ENCODE peak calls at places on chromosome 19, in eight cellular contexts. L is left lung, W is IMR-90, Q is BE2C, F is WERI-Rb-1, T is Calu3, O is esophagus squamous epithelium, S is cardiac muscle cell. G is an unnamed sample.

GRCh38 chr19:4703671-4704316 is 19.8 kb downstream of the DPP9 start:
- DNase-seq in L (no peak), W (no peak), Q (no peak), F (no peak), T (no peak), O (no peak), S (no peak), G (no peak)

GRCh38 chr19:4425531-4425930 is 23.1 kb downstream of the CHAF1A start:
- DNase-seq in L (no peak), W (peak; percentile 96), Q (no peak), F (no peak), T (no peak), O (no peak), S (peak; percentile 74), G (no peak)

GRCh38 chr19:2711175-2711936 is 8.9 kb upstream of the GNG7 start:
- DNase-seq in L (no peak), W (peak; percentile 95), Q (no peak), F (no peak), T (no peak), O (no peak), S (peak; percentile 69), G (no peak)

GRCh38 chr19:16034958-16035560 is 41.2 kb upstream of the TPM4 start:
- DNase-seq in L (no peak), W (no peak), Q (no peak), F (no peak), T (no peak), O (no peak), S (no peak), G (no peak)

GRCh38 chr19:56947206-56947605 is 106.7 kb upstream of the PEG3 start:
- DNase-seq in L (no peak), W (no peak), Q (no peak), F (no peak), T (no peak), O (no peak), S (no peak), G (no peak)

GRCh38 chr19:45682117-45682516 is 9.6 kb downstream of the SNRPD2 start:
- DNase-seq in L (no peak), W (no peak), Q (no peak), F (no peak), T (no peak), O (no peak), S (no peak), G (no peak)

GRCh38 chr19:53193534-53194222 is 520 bp upstream of the ZNF665 start:
- DNase-seq in L (no peak), W (no peak), Q (no peak), F (peak; percentile 23), T (no peak), O (no peak), S (no peak), G (no peak)

GRCh38 chr19:48102870-48103751 is 7.5 kb downstream of the PLA2G4C start:
- DNase-seq in L (no peak), W (peak; percentile 49), Q (peak; percentile 48), F (peak; percentile 61), T (peak; percentile 37), O (no peak), S (peak; percentile 53), G (peak; percentile 33)

GRCh38 chr19:14090509-14091085 is at the start of gene SAMD1:
- DNase-seq in L (peak; percentile 92), W (peak; percentile 83), Q (peak; percentile 92), F (peak; percentile 91), T (no peak), O (peak; percentile 68), S (peak; percentile 96), G (peak; percentile 80)

GRCh38 chr19:40294560-40294959 is 9.4 kb upstream of the AKT2 start:
- DNase-seq in L (no peak), W (no peak), Q (no peak), F (no peak), T (no peak), O (no peak), S (no peak), G (no peak)

GRCh38 chr19:33349319-33350289 is 23.9 kb upstream of the CEBPG start:
- DNase-seq in L (no peak), W (no peak), Q (no peak), F (no peak), T (no peak), O (no peak), S (no peak), G (no peak)

GRCh38 chr19:57063070-57063469 is 56.7 kb upstream of the USP29 start:
- DNase-seq in L (no peak), W (no peak), Q (no peak), F (no peak), T (no peak), O (no peak), S (no peak), G (no peak)

GRCh38 chr19:29694669-29695627 is 20.1 kb downstream of the C19orf12 start:
- DNase-seq in L (peak; percentile 73), W (peak; percentile 70), Q (peak; percentile 89), F (peak; percentile 83), T (peak; percentile 77), O (no peak), S (peak; percentile 84), G (peak; percentile 95)

GRCh38 chr19:51593138-51593890 is 22.2 kb downstream of the ZNF175 start:
- DNase-seq in L (no peak), W (no peak), Q (no peak), F (no peak), T (no peak), O (no peak), S (no peak), G (no peak)

GRCh38 chr19:55643733-55644116 is 276 bp downstream of the ZNF581 start:
- DNase-seq in L (no peak), W (no peak), Q (no peak), F (no peak), T (no peak), O (no peak), S (no peak), G (no peak)

GRCh38 chr19:51114087-51114714 is 6.0 kb upstream of the CTU1 start:
- DNase-seq in L (no peak), W (no peak), Q (no peak), F (no peak), T (no peak), O (no peak), S (no peak), G (no peak)

GRCh38 chr19:8265872-8266271 is 42.3 kb downstream of the CD320 start:
- DNase-seq in L (no peak), W (no peak), Q (no peak), F (no peak), T (no peak), O (no peak), S (no peak), G (no peak)

GRCh38 chr19:4815426-4816387 is 15.8 kb downstream of the TICAM1 start:
- DNase-seq in L (peak; percentile 92), W (peak; percentile 92), Q (peak; percentile 95), F (peak; percentile 91), T (peak; percentile 83), O (peak; percentile 51), S (peak; percentile 95), G (peak; percentile 85)

GRCh38 chr19:16406356-16406755 is 65.4 kb downstream of the EPS15L1 start:
- DNase-seq in L (no peak), W (no peak), Q (no peak), F (no peak), T (no peak), O (no peak), S (no peak), G (no peak)

GRCh38 chr19:4505570-4506448 is 12.5 kb downstream of the PLIN4 start:
- DNase-seq in L (no peak), W (no peak), Q (no peak), F (no peak), T (no peak), O (no peak), S (no peak), G (no peak)

GRCh38 chr19:32240316-32240715 is 105.1 kb upstream of the ZNF507 start:
- DNase-seq in L (no peak), W (no peak), Q (no peak), F (no peak), T (no peak), O (no peak), S (no peak), G (no peak)

GRCh38 chr19:29421186-29421525 is 104.6 kb upstream of the VSTM2B start:
- DNase-seq in L (no peak), W (no peak), Q (no peak), F (no peak), T (no peak), O (no peak), S (peak; percentile 6), G (no peak)

GRCh38 chr19:16136185-16137067 is 7.1 kb upstream of the HSH2D start:
- DNase-seq in L (no peak), W (no peak), Q (no peak), F (no peak), T (no peak), O (no peak), S (no peak), G (no peak)

GRCh38 chr19:17703823-17704463 is 15.3 kb upstream of the MAP1S start:
- DNase-seq in L (no peak), W (peak; percentile 31), Q (peak; percentile 65), F (peak; percentile 49), T (no peak), O (no peak), S (peak; percentile 65), G (peak; percentile 79)
- TF ChIP-seq CTCF in L (peak; percentile 92), W (peak; percentile 54), Q (peak; percentile 80), F (peak; percentile 81), T (peak; percentile 34), O (peak; percentile 66), S (peak; percentile 87), G (peak; percentile 80)

GRCh38 chr19:38974599-38975213 is 836 bp downstream of the FBXO17 start:
- DNase-seq in L (no peak), W (no peak), Q (no peak), F (no peak), T (no peak), O (no peak), S (peak; percentile 33), G (no peak)
- TF ChIP-seq CTCF in L (no peak), W (no peak), Q (no peak), F (no peak), T (no peak), O (no peak), S (no peak), G (no peak)

DNA sequence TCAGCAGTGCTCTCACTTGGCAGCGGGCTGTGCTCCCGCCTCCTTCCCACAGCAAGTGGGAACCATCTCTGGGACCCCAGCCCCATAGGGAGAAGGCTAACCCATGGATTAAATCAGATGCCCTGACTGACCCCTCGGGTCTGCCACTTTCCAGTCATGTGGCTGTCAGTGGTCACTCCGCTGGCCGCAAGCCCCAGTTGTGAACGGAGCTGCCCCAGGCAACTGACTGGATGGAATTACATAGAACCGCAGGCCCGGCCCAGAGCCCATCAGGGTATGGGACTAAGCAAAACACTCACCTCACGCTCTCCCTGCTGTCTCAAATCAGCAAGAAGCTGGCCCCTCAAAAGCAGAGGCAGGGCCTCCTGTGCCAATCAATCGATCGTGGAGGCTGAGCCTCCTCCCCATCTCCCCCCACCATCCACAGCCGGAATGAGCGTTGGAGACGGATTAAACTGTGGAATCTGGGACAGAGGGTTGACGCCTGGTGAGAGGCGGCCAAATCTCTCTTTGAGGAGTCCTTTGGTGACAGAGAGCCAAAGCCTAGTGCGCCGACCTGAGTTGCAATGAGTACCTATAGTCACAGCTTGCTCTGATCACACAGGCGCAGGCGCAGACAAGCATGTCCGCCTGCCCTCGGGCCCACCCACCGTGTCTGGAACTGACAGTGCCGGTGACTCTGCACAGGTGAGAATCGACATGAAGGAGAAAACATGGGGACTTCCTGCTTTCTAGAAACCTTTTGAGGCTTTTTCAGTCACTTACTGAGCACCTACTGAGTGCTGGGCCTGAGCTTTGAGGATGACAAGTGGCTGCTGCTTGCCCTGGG is 38.7 kb downstream of the PBX4 start:
- DNase-seq in L (no peak), W (no peak), Q (no peak), F (peak; percentile 54), T (no peak), O (no peak), S (no peak), G (peak; percentile 30)
- TF ChIP-seq CTCF in L (no peak), W (no peak), Q (no peak), F (no peak), T (no peak), O (no peak), S (no peak), G (no peak)

GRCh38 chr19:49635530-49636229 is 4.3 kb downstream of the RRAS start:
- DNase-seq in L (no peak), W (peak; percentile 50), Q (no peak), F (peak; percentile 42), T (no peak), O (no peak), S (no peak), G (no peak)
- TF ChIP-seq CTCF in L (no peak), W (peak; percentile 23), Q (no peak), F (peak; percentile 3), T (no peak), O (peak; percentile 8), S (peak; percentile 7), G (no peak)

G was measured in glutamatergic neuron.